ENCODE peak calls at places on chromosome 19, in five cellular contexts. One of them, this sample, is unnamed.

GRCh38 chr19:11767633-11768133 is 883 bp downstream of the ZNF441 start:
- DNase-seq in endothelial cell of umbilical vein: peak; percentile 21
- DNase-seq in T-helper 1 cell: no peak
- DNase-seq in tibial nerve: peak; percentile 19
- DNase-seq in H9: no peak
- DNase-seq in this sample: peak; percentile 8

GRCh38 chr19:29645911-29646310 is 19.4 kb upstream of the PLEKHF1 start:
- DNase-seq in endothelial cell of umbilical vein: no peak
- DNase-seq in T-helper 1 cell: no peak
- DNase-seq in tibial nerve: no peak
- DNase-seq in H9: no peak
- DNase-seq in this sample: no peak

GRCh38 chr19:49997709-49998108 is 27.5 kb downstream of the VRK3 start:
- DNase-seq in endothelial cell of umbilical vein: peak; percentile 42
- DNase-seq in T-helper 1 cell: no peak
- DNase-seq in tibial nerve: no peak
- DNase-seq in H9: peak; percentile 75
- DNase-seq in this sample: no peak

GRCh38 chr19:14090509-14091085 is at the start of gene SAMD1:
- DNase-seq in endothelial cell of umbilical vein: peak; percentile 67
- DNase-seq in T-helper 1 cell: peak; percentile 83
- DNase-seq in tibial nerve: peak; percentile 86
- DNase-seq in H9: peak; percentile 79
- DNase-seq in this sample: no peak

GRCh38 chr19:39596911-39597310 is 5.4 kb upstream of the LGALS13 start:
- DNase-seq in endothelial cell of umbilical vein: no peak
- DNase-seq in T-helper 1 cell: no peak
- DNase-seq in tibial nerve: no peak
- DNase-seq in H9: no peak
- DNase-seq in this sample: no peak

GRCh38 chr19:48962029-48962848 is 2.9 kb upstream of the FTL start:
- DNase-seq in endothelial cell of umbilical vein: no peak
- DNase-seq in T-helper 1 cell: no peak
- DNase-seq in tibial nerve: peak; percentile 44
- DNase-seq in H9: peak; percentile 71
- DNase-seq in this sample: no peak

GRCh38 chr19:47280183-47280797 is 5.6 kb downstream of the INAFM1 start:
- DNase-seq in endothelial cell of umbilical vein: peak; percentile 23
- DNase-seq in T-helper 1 cell: peak; percentile 38
- DNase-seq in tibial nerve: no peak
- DNase-seq in H9: peak; percentile 85
- DNase-seq in this sample: no peak

GRCh38 chr19:29886535-29886934 is 55.5 kb upstream of the URI1 start:
- DNase-seq in endothelial cell of umbilical vein: no peak
- DNase-seq in T-helper 1 cell: no peak
- DNase-seq in tibial nerve: no peak
- DNase-seq in H9: no peak
- DNase-seq in this sample: no peak

GRCh38 chr19:34996978-34997640 is 3.0 kb upstream of the GRAMD1A start:
- DNase-seq in endothelial cell of umbilical vein: peak; percentile 82
- DNase-seq in T-helper 1 cell: no peak
- DNase-seq in tibial nerve: no peak
- DNase-seq in H9: no peak
- DNase-seq in this sample: no peak

GRCh38 chr19:6639439-6639838 is 30.5 kb downstream of the TNFSF14 start:
- DNase-seq in endothelial cell of umbilical vein: peak; percentile 35
- DNase-seq in T-helper 1 cell: no peak
- DNase-seq in tibial nerve: no peak
- DNase-seq in H9: no peak
- DNase-seq in this sample: no peak

GRCh38 chr19:6226444-6227155 is 53.2 kb downstream of the MLLT1 start:
- DNase-seq in endothelial cell of umbilical vein: no peak
- DNase-seq in T-helper 1 cell: no peak
- DNase-seq in tibial nerve: no peak
- DNase-seq in H9: no peak
- DNase-seq in this sample: no peak

GRCh38 chr19:49651029-49651825 is 9.2 kb downstream of the SCAF1 start:
- DNase-seq in endothelial cell of umbilical vein: no peak
- DNase-seq in T-helper 1 cell: no peak
- DNase-seq in tibial nerve: no peak
- DNase-seq in H9: no peak
- DNase-seq in this sample: no peak

GRCh38 chr19:32542477-32543106 is 38.4 kb upstream of the PDCD5 start:
- DNase-seq in endothelial cell of umbilical vein: no peak
- DNase-seq in T-helper 1 cell: no peak
- DNase-seq in tibial nerve: no peak
- DNase-seq in H9: no peak
- DNase-seq in this sample: no peak

GRCh38 chr19:15320118-15320517 is 12.2 kb downstream of the BRD4 start:
- DNase-seq in endothelial cell of umbilical vein: no peak
- DNase-seq in T-helper 1 cell: no peak
- DNase-seq in tibial nerve: no peak
- DNase-seq in H9: no peak
- DNase-seq in this sample: no peak

GRCh38 chr19:13150919-13151604 is 851 bp downstream of the IER2 start:
- DNase-seq in endothelial cell of umbilical vein: peak; percentile 19
- DNase-seq in T-helper 1 cell: no peak
- DNase-seq in tibial nerve: peak; percentile 19
- DNase-seq in H9: no peak
- DNase-seq in this sample: no peak

GRCh38 chr19:47714339-47714738 is 1.1 kb downstream of the EHD2 start:
- DNase-seq in endothelial cell of umbilical vein: no peak
- DNase-seq in T-helper 1 cell: no peak
- DNase-seq in tibial nerve: no peak
- DNase-seq in H9: no peak
- DNase-seq in this sample: no peak

GRCh38 chr19:17075860-17076538 is 422 bp downstream of the MYO9B start:
- DNase-seq in endothelial cell of umbilical vein: peak; percentile 51
- DNase-seq in T-helper 1 cell: peak; percentile 42
- DNase-seq in tibial nerve: no peak
- DNase-seq in H9: no peak
- DNase-seq in this sample: no peak

GRCh38 chr19:46616631-46617322 is 8.1 kb downstream of the PTGIR start:
- DNase-seq in endothelial cell of umbilical vein: peak; percentile 73
- DNase-seq in T-helper 1 cell: no peak
- DNase-seq in tibial nerve: no peak
- DNase-seq in H9: peak; percentile 82
- DNase-seq in this sample: no peak

GRCh38 chr19:44607049-44607448 is 6.3 kb upstream of the IGSF23 start:
- DNase-seq in endothelial cell of umbilical vein: peak; percentile 95
- DNase-seq in T-helper 1 cell: no peak
- DNase-seq in tibial nerve: no peak
- DNase-seq in H9: no peak
- DNase-seq in this sample: no peak

This sample was measured in ascending aorta.